ENCODE peak calls at places on chromosomes 5 and 9, in nine cellular contexts. V is upper lobe of left lung, U is esophagus muscularis mucosa, G is SK-N-SH, K is sigmoid colon, P is suprapubic skin, J is transverse colon, H is H1, D is HepG2. Q is an unnamed sample.

GRCh38 chr5:57724836-57725235 is 242.2 kb upstream of the ACTBL2 start:
- DNase-seq in V (no peak), U (no peak), G (no peak), K (no peak), P (no peak), J (no peak), H (no peak), D (no peak), Q (no peak)

GRCh38 chr5:147168578-147169327 is 66.1 kb upstream of the STK32A start:
- DNase-seq in V (no peak), U (no peak), G (no peak), K (no peak), P (no peak), J (no peak), H (no peak), D (peak; percentile 77), Q (no peak)

GRCh38 chr5:87949665-87950640 is 318.7 kb downstream of the TMEM161B start:
- DNase-seq in V (no peak), U (no peak), G (no peak), K (no peak), P (no peak), J (no peak), H (no peak), D (no peak), Q (no peak)

GRCh38 chr5:112534564-112534963 is 115.5 kb upstream of the EPB41L4A start:
- DNase-seq in V (no peak), U (peak; percentile 8), G (no peak), K (no peak), P (no peak), J (no peak), H (no peak), D (no peak), Q (no peak)

GRCh38 chr9:76985581-76985980 is 33.9 kb upstream of the FOXB2 start:
- DNase-seq in V (no peak), U (no peak), G (no peak), K (no peak), P (no peak), J (no peak), H (no peak), D (no peak), Q (no peak)

GRCh38 chr5:116502097-116502496 is 72.5 kb downstream of the SEMA6A start:
- DNase-seq in V (no peak), U (no peak), G (no peak), K (no peak), P (no peak), J (no peak), H (no peak), D (no peak), Q (no peak)

GRCh38 chr5:56673171-56673570 is 142.2 kb upstream of the MAP3K1 start:
- DNase-seq in V (peak; percentile 43), U (no peak), G (no peak), K (no peak), P (no peak), J (no peak), H (no peak), D (no peak), Q (no peak)

GRCh38 chr5:151063136-151063544 is 17.7 kb downstream of the TNIP1 start:
- DNase-seq in V (no peak), U (no peak), G (no peak), K (no peak), P (no peak), J (no peak), H (no peak), D (peak; percentile 12), Q (no peak)

GRCh38 chr5:989961-990530 is 18.6 kb upstream of the NKD2 start:
- DNase-seq in V (peak; percentile 61), U (no peak), G (peak; percentile 48), K (peak; percentile 90), P (peak; percentile 86), J (peak; percentile 43), H (peak; percentile 54), D (no peak), Q (peak; percentile 36)

GRCh38 chr9:131258186-131258585 is 18.1 kb downstream of the FAM78A start:
- DNase-seq in V (no peak), U (no peak), G (no peak), K (no peak), P (no peak), J (no peak), H (no peak), D (no peak), Q (no peak)

GRCh38 chr9:134174073-134174449 is 9.7 kb upstream of the RNU6ATAC start:
- DNase-seq in V (no peak), U (no peak), G (no peak), K (peak; percentile 66), P (no peak), J (no peak), H (no peak), D (no peak), Q (no peak)

GRCh38 chr5:164252-164651 is 27.0 kb upstream of the LRRC14B start:
- DNase-seq in V (peak; percentile 1), U (no peak), G (no peak), K (no peak), P (no peak), J (no peak), H (no peak), D (no peak), Q (no peak)

GRCh38 chr9:36900856-36901220 is 133.2 kb downstream of the PAX5 start:
- DNase-seq in V (no peak), U (no peak), G (no peak), K (no peak), P (no peak), J (no peak), H (no peak), D (no peak), Q (no peak)

GRCh38 chr5:178246736-178247135 is 14.1 kb upstream of the PHYKPL start:
- DNase-seq in V (no peak), U (no peak), G (no peak), K (no peak), P (no peak), J (no peak), H (no peak), D (no peak), Q (no peak)

GRCh38 chr5:174535691-174536090 is 188.7 kb upstream of the MSX2 start:
- DNase-seq in V (no peak), U (no peak), G (no peak), K (no peak), P (no peak), J (no peak), H (no peak), D (no peak), Q (no peak)

GRCh38 chr5:177491429-177491945 is 5.9 kb downstream of the PDLIM7 start:
- DNase-seq in V (no peak), U (no peak), G (peak; percentile 91), K (no peak), P (no peak), J (peak; percentile 48), H (peak; percentile 99), D (peak; percentile 65), Q (no peak)

GRCh38 chr5:89756955-89757354 is 652.6 kb downstream of the CETN3 start:
- DNase-seq in V (no peak), U (no peak), G (no peak), K (no peak), P (no peak), J (no peak), H (no peak), D (no peak), Q (no peak)

GRCh38 chr5:43007246-43007910 is 32.7 kb downstream of the ANXA2R start:
- DNase-seq in V (peak; percentile 80), U (peak; percentile 93), G (peak; percentile 79), K (peak; percentile 89), P (peak; percentile 90), J (peak; percentile 84), H (peak; percentile 90), D (peak; percentile 75), Q (peak; percentile 64)

GRCh38 chr5:33488558-33489355 is 48.0 kb downstream of the TARS1 start:
- DNase-seq in V (no peak), U (peak; percentile 84), G (no peak), K (no peak), P (no peak), J (no peak), H (no peak), D (no peak), Q (no peak)

GRCh38 chr5:74225587-74225986 is 414.9 kb downstream of the ENC1 start:
- DNase-seq in V (no peak), U (no peak), G (no peak), K (no peak), P (no peak), J (no peak), H (no peak), D (no peak), Q (no peak)
- TF ChIP-seq POLR2AphosphoS5 in V (no peak), U (no peak), G (no peak), K (no peak), P (no peak), J (no peak), H (no peak), D (no peak), Q (no peak)

GRCh38 chr5:118698774-118699173 is 289.6 kb downstream of the DTWD2 start:
- DNase-seq in V (no peak), U (no peak), G (no peak), K (no peak), P (no peak), J (no peak), H (no peak), D (no peak), Q (no peak)
- TF ChIP-seq EP300 in V (no peak), U (no peak), G (no peak), K (no peak), P (no peak), J (no peak), H (no peak), D (no peak), Q (no peak)

DNA sequence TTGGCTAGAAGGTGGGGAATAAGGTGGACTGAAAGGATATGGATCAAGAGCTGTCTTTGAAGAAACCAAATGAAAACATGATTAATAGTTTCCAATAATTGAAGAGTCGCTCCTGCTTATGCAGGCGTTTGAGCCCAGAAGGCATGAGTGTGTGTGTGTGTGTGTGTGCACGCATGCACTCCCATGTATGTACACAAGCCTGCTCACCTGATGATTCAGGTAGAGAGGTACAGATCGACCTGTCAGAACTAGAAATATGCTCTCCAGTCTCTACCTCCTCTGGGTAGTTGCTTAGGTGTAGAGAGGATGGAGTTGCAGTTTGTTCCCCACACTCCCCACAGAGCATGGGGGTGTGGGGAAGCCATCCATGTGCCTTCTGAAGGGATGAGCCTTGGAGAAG is 1.1 kb upstream of the FGF1 start:
- DNase-seq in V (no peak), U (no peak), G (no peak), K (no peak), P (no peak), J (no peak), H (no peak), D (no peak), Q (no peak)
- H3K4me1 ChIP-seq in V (peaks cover 15% of the 10 kb centered on the region), U (peaks cover 30% of the 10 kb centered on the region), G (peaks cover 55% of the 10 kb centered on the region), K (no peaks in the 10 kb centered on the region), P (peaks cover 29% of the 10 kb centered on the region), J (no peaks in the 10 kb centered on the region), H (peaks cover 33% of the 10 kb centered on the region), D (peaks cover 39% of the 10 kb centered on the region), Q (no peaks in the 10 kb centered on the region)

DNA sequence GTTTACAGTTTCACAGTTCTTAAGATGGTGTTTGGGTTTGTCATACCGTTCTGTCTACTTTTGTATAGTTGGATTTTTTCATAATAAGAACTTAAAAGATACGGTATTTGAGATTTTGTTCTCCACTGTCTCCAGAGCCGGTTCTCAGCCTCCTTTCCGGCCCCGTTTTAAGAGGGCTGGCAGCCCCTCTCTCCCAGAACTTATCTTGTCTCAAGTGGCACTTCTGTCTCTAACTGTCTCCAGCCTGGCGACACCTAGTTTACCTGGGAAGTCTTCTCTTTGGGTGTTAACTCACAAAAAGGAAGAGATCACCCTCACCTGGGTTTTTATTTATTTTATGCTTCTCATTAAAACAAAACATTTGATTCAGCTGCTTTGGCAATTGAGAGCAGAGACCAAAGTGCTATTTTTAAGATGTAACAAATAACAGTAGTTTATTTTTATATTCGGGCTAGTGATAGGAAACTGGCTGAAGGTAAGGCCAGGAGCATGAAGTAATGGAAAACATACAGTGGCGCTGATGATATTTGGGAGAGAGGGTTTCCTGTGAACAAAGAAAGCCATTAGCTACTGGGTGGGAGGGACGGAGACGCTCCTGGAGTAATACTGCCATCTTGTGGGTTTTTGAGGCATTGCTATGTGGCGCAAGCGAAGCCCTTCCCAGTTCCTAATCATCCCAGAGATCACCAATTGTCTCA is 48.3 kb downstream of the ACER2 start:
- DNase-seq in V (peak; percentile 65), U (peak; percentile 93), G (peak; percentile 84), K (peak; percentile 84), P (no peak), J (peak; percentile 75), H (peak; percentile 87), D (peak; percentile 66), Q (peak; percentile 68)
- TF ChIP-seq POLR2AphosphoS5 in V (no peak), U (peak; percentile 62), G (no peak), K (peak; percentile 19), P (no peak), J (no peak), H (no peak), D (no peak), Q (no peak)